ENCODE peak calls at places on chromosomes 13 and 19, in eight cellular contexts. L is CD8-positive, alpha-beta memory T cell; Z is aorta; V is small intestine; U is tibial artery; I is tibial nerve; T is iPS DF 6.9; C is transverse colon. E is an unnamed sample. For H3K9me3, the result is how much of the 10 kb centered on the place peaks cover.

GRCh38 chr19:1377176-1377964 is 6.3 kb upstream of the NDUFS7 start:
- DNase-seq in V (no peak), I (no peak), C (no peak), L (no peak), U (no peak), T (no peak), Z (no peak), E (no peak)

GRCh38 chr19:932647-933552 is 7.1 kb downstream of the ARID3A start:
- DNase-seq in T (no peak), V (no peak), Z (peak), C (peak), U (peak), L (no peak), I (peak), E (peak)

GRCh38 chr19:1247747-1248453 is 483 bp upstream of the MIDN start:
- DNase-seq in U (peak), T (no peak), V (peak), L (peak), I (no peak), C (peak), Z (peak), E (peak)

GRCh38 chr19:566403-566802 is 6.0 kb upstream of the BSG start:
- DNase-seq in Z (no peak), L (no peak), C (peak), I (no peak), V (no peak), U (no peak), T (no peak), E (peak)

GRCh38 chr19:12055784-12056183 is 3.0 kb upstream of the ZNF878 start:
- DNase-seq in L (no peak), C (no peak), V (no peak), Z (no peak), T (no peak), U (no peak), I (no peak), E (no peak)

GRCh38 chr19:49338691-49339363 is 3.6 kb downstream of the CD37 start:
- DNase-seq in I (no peak), Z (peak), T (no peak), U (peak), V (peak), L (no peak), C (peak), E (peak)

GRCh38 chr13:20294497-20294896 is 62.4 kb upstream of the GJB6 start:
- DNase-seq in U (no peak), Z (no peak), L (no peak), I (no peak), T (no peak), C (no peak), V (no peak), E (no peak)

GRCh38 chr19:43636121-43636683 is 3.4 kb downstream of the CADM4 start:
- DNase-seq in T (no peak), L (no peak), U (no peak), V (no peak), Z (no peak), I (no peak), C (no peak), E (no peak)

GRCh38 chr13:98979012-98979411 is 1.1 kb upstream of the DOCK9 start:
- DNase-seq in L (no peak), V (no peak), U (no peak), Z (no peak), T (no peak), I (no peak), C (no peak), E (no peak)

GRCh38 chr13:41588899-41589298 is 131.5 kb downstream of the RGCC start:
- DNase-seq in Z (no peak), V (no peak), T (no peak), C (no peak), L (no peak), I (no peak), U (no peak), E (no peak)

GRCh38 chr19:10762656-10763055 is 44.8 kb downstream of the DNM2 start:
- DNase-seq in T (no peak), C (peak), L (no peak), I (no peak), Z (no peak), U (no peak), V (peak), E (no peak)

GRCh38 chr13:45870232-45870631 is 18.7 kb upstream of the SIAH3 start:
- DNase-seq in C (no peak), I (no peak), U (no peak), L (no peak), Z (no peak), V (no peak), T (no peak), E (no peak)

GRCh38 chr19:49712397-49712859 is 21.5 kb downstream of the CPT1C start:
- DNase-seq in I (peak), V (no peak), U (no peak), C (peak), Z (no peak), L (no peak), T (no peak), E (peak)

GRCh38 chr19:4304509-4305252 is at the start of gene FSD1:
- DNase-seq in L (peak), Z (no peak), I (no peak), C (no peak), T (peak), V (no peak), U (no peak), E (no peak)

GRCh38 chr19:13277104-13277809 is 127.0 kb downstream of the IER2 start:
- DNase-seq in V (peak), L (peak), Z (peak), T (peak), C (peak), I (peak), U (peak), E (no peak)

GRCh38 chr13:43239441-43239840 is 216.1 kb downstream of the DNAJC15 start:
- DNase-seq in U (no peak), Z (no peak), T (no peak), C (no peak), L (no peak), V (no peak), I (no peak), E (no peak)

GRCh38 chr19:38210458-38210987 is 13.5 kb downstream of the DPF1 start:
- DNase-seq in U (no peak), C (peak), Z (peak), L (no peak), V (no peak), I (no peak), T (no peak), E (peak)

GRCh38 chr13:59409651-59410200 is 754.0 kb downstream of the DIAPH3 start:
- DNase-seq in T (peak), L (no peak), V (no peak), Z (no peak), I (no peak), C (no peak), U (no peak), E (no peak)

GRCh38 chr19:50330365-50331078 is 1.3 kb upstream of the KCNC3 start:
- DNase-seq in T (no peak), C (peak), L (peak), V (peak), U (peak), Z (peak), I (peak), E (no peak)

GRCh38 chr19:33552191-33552927 is 30.8 kb upstream of the PEPD start:
- DNase-seq in U (no peak), L (no peak), T (no peak), C (no peak), I (no peak), Z (peak), V (no peak), E (peak)

GRCh38 chr19:31257025-31257424 is 92.2 kb downstream of the TSHZ3 start:
- DNase-seq in T (no peak), I (no peak), L (no peak), U (no peak), Z (no peak), V (no peak), C (no peak), E (no peak)

GRCh38 chr13:73835138-73835721 is 299.0 kb downstream of the KLF12 start:
- DNase-seq in U (no peak), Z (no peak), L (no peak), T (peak), C (no peak), I (no peak), V (peak), E (no peak)

GRCh38 chr13:30022256-30022655 is 171.8 kb upstream of the UBL3 start:
- DNase-seq in C (no peak), I (no peak), T (no peak), L (no peak), V (no peak), Z (no peak), U (no peak), E (no peak)

DNA sequence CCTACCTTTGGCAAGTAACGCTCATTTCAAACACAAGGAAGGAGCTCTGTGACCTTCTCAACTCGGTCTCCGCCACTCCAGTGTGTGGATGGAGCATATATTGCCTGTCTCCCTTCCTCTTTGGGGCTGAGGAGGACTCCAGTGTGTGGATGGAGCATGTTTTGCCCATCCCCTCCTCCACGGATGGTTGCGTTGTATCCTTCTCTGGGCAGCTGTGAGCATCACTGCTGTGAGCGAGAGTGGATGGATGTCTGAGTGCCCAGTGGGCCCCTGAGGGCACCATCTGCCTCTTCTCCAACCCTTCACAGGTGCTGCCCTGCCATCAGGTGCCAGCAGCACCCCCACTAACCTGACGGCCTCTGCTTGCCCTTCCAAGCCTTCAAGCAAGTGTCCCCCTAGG is 186.2 kb downstream of the TEX29 start:
- DNase-seq in I (no peak), V (no peak), L (no peak), C (no peak), T (no peak), Z (no peak), U (no peak), E (no peak)
- H3K9me3 ChIP-seq in I (under half), V (under half), L (under half), C (under half), T (under half), Z (under half), U (under half), E (under half)

GRCh38 chr19:37055330-37055729 is 22.9 kb upstream of the ZNF420 start:
- DNase-seq in I (no peak), L (no peak), U (no peak), C (no peak), V (no peak), Z (no peak), T (no peak), E (no peak)
- H3K9me3 ChIP-seq in I (half or more), L (under half), U (under half), C (under half), V (under half), Z (under half), T (under half), E (under half)

DNA sequence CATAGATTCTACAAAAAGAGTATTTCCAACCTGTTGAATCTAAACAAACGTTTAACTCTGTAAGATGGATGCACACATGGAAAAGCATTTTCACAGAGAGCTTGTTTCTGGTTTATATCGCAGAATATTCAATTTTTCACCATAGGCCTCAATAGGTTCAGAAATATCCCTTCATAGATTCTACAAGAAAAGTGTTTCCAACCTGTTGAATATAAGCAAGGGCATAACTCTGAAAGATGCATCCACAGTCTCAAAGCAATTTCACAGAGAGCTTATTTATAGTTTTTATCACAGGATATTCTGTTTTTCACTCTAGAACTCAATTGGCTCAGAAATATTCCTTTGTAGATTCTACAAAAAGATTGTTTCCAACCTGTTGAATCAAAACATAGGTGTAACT is 1483.6 kb downstream of the UQCRFS1 start:
- DNase-seq in V (no peak), I (no peak), Z (no peak), C (no peak), T (no peak), L (no peak), U (no peak), E (no peak)
- H3K9me3 ChIP-seq in V (under half), I (half or more), Z (under half), C (under half), T (under half), L (under half), U (under half), E (under half)

GRCh38 chr19:5828661-5829566 is 10.6 kb downstream of the FUT6 start:
- DNase-seq in C (peak), V (no peak), L (no peak), T (no peak), Z (no peak), U (no peak), I (no peak), E (peak)

GRCh38 chr19:5831152-5831551 is 8.3 kb downstream of the FUT6 start:
- DNase-seq in I (no peak), Z (no peak), U (no peak), V (no peak), L (no peak), C (no peak), T (no peak), E (no peak)

GRCh38 chr19:5829567-5830315 is 9.8 kb downstream of the FUT6 start:
- DNase-seq in L (no peak), Z (no peak), I (no peak), V (no peak), U (no peak), T (no peak), C (no peak), E (no peak)

GRCh38 chr19:5832527-5833216 is 6.8 kb downstream of the FUT6 start:
- DNase-seq in T (no peak), Z (no peak), U (no peak), I (no peak), V (no peak), C (no peak), L (no peak), E (no peak)

GRCh38 chr19:5832049-5832448 is 7.5 kb downstream of the FUT6 start:
- DNase-seq in T (no peak), V (no peak), I (no peak), U (no peak), L (no peak), C (no peak), Z (no peak), E (no peak)
- H3K9me3 ChIP-seq in T (under half), V (under half), I (under half), U (under half), L (under half), C (under half), Z (under half), E (under half)

GRCh38 chr19:52585604-52586003 is 15.5 kb downstream of the ZNF701 start:
- DNase-seq in C (no peak), Z (no peak), I (no peak), T (no peak), V (no peak), U (no peak), L (no peak), E (no peak)

GRCh38 chr19:52585101-52585500 is 15.0 kb downstream of the ZNF701 start:
- DNase-seq in Z (no peak), T (no peak), V (no peak), C (no peak), L (no peak), U (no peak), I (no peak), E (no peak)

GRCh38 chr19:52584686-52585085 is 14.6 kb downstream of the ZNF701 start:
- DNase-seq in Z (no peak), T (no peak), I (no peak), U (no peak), L (no peak), V (no peak), C (no peak), E (no peak)
- H3K9me3 ChIP-seq in Z (under half), T (under half), I (half or more), U (under half), L (under half), V (under half), C (half or more), E (under half)

E was measured in sigmoid colon.